ENCODE peak calls at places on chromosomes 5 and 9, in ten cellular contexts. O is heart right ventricle, M is tibial artery, V is AG09309, U is transverse colon, S is PC-9, L is Caco-2, P is cardiac muscle cell, A is brain microvascular endothelial cell, J is fibroblast of lung. G is an unnamed sample.
A peak's percentile ranks its signal among the peaks of the same experiment; 100 is the strongest.

GRCh38 chr5:87300744-87301143 is 33.1 kb downstream of the RASA1 start:
- DNase-seq in U (no peak), V (peak; percentile 70), M (no peak), A (peak; percentile 95), S (peak; percentile 67), O (no peak), L (no peak), P (peak; percentile 78), J (peak; percentile 96), G (peak; percentile 95)

GRCh38 chr5:178380541-178381074 is 148.0 kb upstream of the PHYKPL start:
- DNase-seq in M (no peak), P (no peak), S (no peak), L (no peak), V (no peak), O (no peak), J (no peak), U (no peak), A (no peak), G (no peak)

GRCh38 chr9:4258321-4259093 is 41.4 kb downstream of the GLIS3 start:
- DNase-seq in L (no peak), U (no peak), A (peak; percentile 20), M (no peak), P (peak; percentile 70), J (peak; percentile 83), O (no peak), S (peak; percentile 40), V (peak; percentile 18), G (peak; percentile 91)

GRCh38 chr5:175710361-175710760 is 52.5 kb downstream of the HRH2 start:
- DNase-seq in M (peak; percentile 64), A (no peak), J (no peak), S (no peak), L (no peak), U (no peak), P (no peak), V (no peak), O (no peak), G (no peak)

GRCh38 chr5:14685757-14686156 is 21.2 kb downstream of the OTULIN start:
- DNase-seq in V (no peak), P (peak; percentile 70), A (peak; percentile 70), L (peak; percentile 35), U (peak; percentile 22), J (peak; percentile 60), M (no peak), S (peak; percentile 39), O (no peak), G (peak; percentile 71)

GRCh38 chr5:180414176-180414575 is 61.0 kb upstream of the GFPT2 start:
- DNase-seq in L (no peak), O (no peak), U (no peak), V (no peak), A (no peak), P (no peak), J (no peak), S (no peak), M (peak; percentile 12), G (no peak)

GRCh38 chr5:132439521-132440206 is 50.9 kb downstream of the IRF1 start:
- DNase-seq in M (peak; percentile 88), S (no peak), U (peak; percentile 66), J (peak; percentile 94), L (no peak), A (peak; percentile 84), V (peak; percentile 81), O (peak; percentile 71), P (peak; percentile 91), G (peak; percentile 98)

GRCh38 chr5:43121565-43122484 is 1.1 kb downstream of the ZNF131 start:
- DNase-seq in A (peak; percentile 37), M (no peak), V (peak; percentile 8), U (peak; percentile 24), S (peak; percentile 58), O (no peak), J (peak; percentile 70), P (peak; percentile 51), L (peak; percentile 19), G (peak; percentile 62)

GRCh38 chr5:180640765-180641565 is 8.4 kb downstream of the FLT4 start:
- DNase-seq in U (no peak), O (no peak), L (no peak), V (no peak), S (no peak), A (no peak), P (no peak), J (no peak), M (peak; percentile 55), G (no peak)

GRCh38 chr9:18849186-18849724 is 183.8 kb downstream of the SAXO1 start:
- DNase-seq in P (no peak), V (no peak), J (no peak), U (no peak), S (no peak), L (no peak), M (no peak), A (no peak), O (no peak), G (no peak)

GRCh38 chr5:139726248-139726647 is 69.4 kb upstream of the PSD2 start:
- DNase-seq in A (no peak), L (no peak), P (no peak), S (no peak), J (no peak), O (no peak), U (no peak), M (no peak), V (no peak), G (no peak)

GRCh38 chr5:73446631-73447233 is 1.8 kb downstream of the FOXD1 start:
- DNase-seq in M (no peak), O (no peak), L (peak; percentile 22), V (no peak), U (no peak), J (no peak), A (no peak), P (no peak), S (no peak), G (peak; percentile 20)
- H3K4me3 ChIP-seq in M (peak overlapping the region; percentile 53), O (no peak overlapping the region), L (peak overlapping the region; percentile 43), V (peak overlapping the region; percentile 96), U (no peak overlapping the region), J (peak overlapping the region; percentile 75), A (peak overlapping the region; percentile 71), P (no peak overlapping the region), S (peak overlapping the region; percentile 87), G (peak overlapping the region; percentile 57)

GRCh38 chr9:112761912-112762651 is 11.5 kb downstream of the SNX30 start:
- DNase-seq in S (no peak), V (no peak), L (no peak), P (no peak), A (no peak), O (no peak), U (no peak), J (peak; percentile 48), M (no peak), G (no peak)

GRCh38 chr9:112760821-112761220 is 10.3 kb downstream of the SNX30 start:
- DNase-seq in M (no peak), L (no peak), P (no peak), O (no peak), J (no peak), V (no peak), A (no peak), U (no peak), S (no peak), G (no peak)

GRCh38 chr9:112764837-112765236 is 14.3 kb downstream of the SNX30 start:
- DNase-seq in V (no peak), P (no peak), L (peak; percentile 81), M (peak; percentile 35), O (no peak), S (no peak), U (peak; percentile 52), A (no peak), J (no peak), G (no peak)

GRCh38 chr9:112764344-112764743 is 13.8 kb downstream of the SNX30 start:
- DNase-seq in P (peak; percentile 80), S (no peak), O (no peak), A (peak; percentile 38), L (peak; percentile 55), M (peak; percentile 59), U (no peak), J (peak; percentile 91), V (no peak), G (peak; percentile 69)

DNA sequence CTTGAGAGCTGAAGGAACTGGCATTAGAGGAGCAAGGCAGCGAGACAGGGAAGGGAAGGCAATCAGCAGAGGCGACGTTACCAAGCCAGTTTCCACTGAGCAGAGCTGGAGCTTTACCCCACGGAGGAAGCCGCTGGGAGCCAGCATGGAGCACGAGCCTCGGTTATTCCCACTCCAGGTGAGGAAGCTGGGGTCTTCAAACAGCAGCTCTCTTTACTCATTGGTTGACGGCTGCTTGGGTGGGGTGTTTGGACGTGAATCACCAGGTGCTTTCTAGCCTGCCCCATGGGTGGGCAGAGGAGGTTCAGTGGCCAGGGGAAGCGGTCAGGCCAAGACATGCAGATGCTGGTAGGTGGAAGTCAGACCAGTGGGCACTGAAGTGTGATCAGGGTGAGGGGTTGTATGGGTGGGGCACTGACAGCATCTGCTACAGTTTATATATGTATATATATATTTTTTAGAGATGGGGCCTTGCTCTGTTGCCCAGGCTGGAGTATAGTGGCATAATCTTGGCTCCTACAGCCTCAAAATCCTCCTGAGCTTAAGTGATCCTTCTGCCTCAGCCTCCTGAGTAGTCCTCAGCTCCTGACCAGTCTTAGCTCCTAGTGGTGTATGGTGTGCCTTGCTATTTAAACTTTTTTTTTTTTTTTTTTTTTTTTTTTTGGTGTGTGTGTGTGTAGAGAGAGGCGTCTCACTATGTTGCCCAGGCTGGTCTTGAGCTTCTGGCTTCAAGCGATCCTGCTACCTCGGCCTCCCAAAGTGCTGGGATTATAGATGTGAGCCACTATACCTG is 12.4 kb downstream of the SNX30 start:
- DNase-seq in J (no peak), V (no peak), M (no peak), A (no peak), P (no peak), L (no peak), S (no peak), O (no peak), U (no peak), G (no peak)
- TF ChIP-seq CTCF in J (no peak), V (no peak), M (no peak), A (no peak), P (no peak), L (no peak), S (no peak), O (no peak), U (no peak), G (no peak)

GRCh38 chr5:140881889-140882590 is at the start of gene PCDHA13:
- DNase-seq in O (no peak), V (no peak), J (no peak), L (no peak), A (no peak), P (peak; percentile 5), M (no peak), S (no peak), U (no peak), G (peak; percentile 42)
- H3K4me3 ChIP-seq in O (no peak within 1 kb of the TSS), V (no peak within 1 kb of the TSS), J (no peak within 1 kb of the TSS), L (no peak within 1 kb of the TSS), A (no peak within 1 kb of the TSS), P (no peak within 1 kb of the TSS), M (no peak within 1 kb of the TSS), S (no peak within 1 kb of the TSS), U (no peak within 1 kb of the TSS), G (no peak within 1 kb of the TSS)

GRCh38 chr5:66757834-66758396 is 161.7 kb downstream of the MAST4 start:
- DNase-seq in J (no peak), A (no peak), O (no peak), U (no peak), V (no peak), M (no peak), P (no peak), S (no peak), L (no peak), G (no peak)

DNA sequence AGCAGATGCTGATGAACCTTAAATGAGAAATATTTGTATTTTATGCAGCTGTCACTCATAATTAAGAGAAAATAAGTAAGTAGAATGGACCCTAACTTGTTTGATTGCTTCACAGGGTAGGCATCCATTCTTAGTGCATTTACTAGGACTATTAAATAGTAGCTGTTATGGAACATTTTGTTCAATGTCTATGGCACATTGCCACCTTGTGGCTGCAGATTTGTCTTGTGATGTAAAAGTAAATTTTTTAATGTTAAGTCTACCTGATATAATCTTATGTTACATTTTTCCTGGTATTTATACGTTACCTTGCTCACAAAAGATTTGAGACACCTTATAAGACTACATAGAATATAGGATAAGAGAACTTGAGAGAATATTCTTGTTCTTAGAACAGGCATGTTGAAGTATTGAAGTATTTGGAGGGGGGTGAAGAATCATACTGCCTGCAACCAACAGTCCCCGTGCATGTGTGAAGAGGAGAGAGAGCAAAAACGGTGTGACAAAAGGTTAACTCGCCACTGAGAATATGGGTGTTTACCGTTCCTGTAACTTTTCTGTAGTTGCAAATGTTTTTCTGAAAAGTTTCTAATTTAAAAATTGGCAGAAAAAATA is 161.1 kb downstream of the MAST4 start:
- DNase-seq in S (no peak), V (no peak), A (peak; percentile 69), O (no peak), M (no peak), L (peak; percentile 36), U (peak; percentile 39), P (peak; percentile 87), J (peak; percentile 53), G (peak; percentile 85)
- TF ChIP-seq CTCF in S (peak; percentile 67), V (peak; percentile 37), A (peak; percentile 45), O (no peak), M (peak; percentile 53), L (peak; percentile 51), U (peak; percentile 39), P (peak; percentile 45), J (peak; percentile 20), G (peak; percentile 42)

G was measured in cardiac fibroblast.